ENCODE peak calls at places on chromosomes 1 and 21, in eight cellular contexts. One of them, this sample, is unnamed.
A peak's percentile ranks its signal among the peaks of the same experiment; 100 is the strongest.

GRCh38 chr21:45802425-45802824 is 158.9 kb downstream of the PCBP3 start:
- DNase-seq in activated CD8-positive, alpha-beta memory T cell treated with anti-CD3 and anti-CD28 coated beads for 4 hours: no peak
- DNase-seq in smooth muscle cell of the brain vasculature: no peak
- DNase-seq in HFFc6: no peak
- DNase-seq in stimulated activated naive CD8-positive, alpha-beta T cell treated with anti-CD3 and anti-CD28 coated beads, Interleukin-15, amount 100 ng/mL, for 72 hours: no peak
- DNase-seq in sigmoid colon: no peak
- DNase-seq in activated naive CD4-positive, alpha-beta T cell: no peak
- DNase-seq in epithelial cell of prostate: no peak
- DNase-seq in this sample: no peak

GRCh38 chr1:38129473-38129872 is 82.9 kb upstream of the POU3F1 start:
- DNase-seq in activated CD8-positive, alpha-beta memory T cell treated with anti-CD3 and anti-CD28 coated beads for 4 hours: no peak
- DNase-seq in smooth muscle cell of the brain vasculature: no peak
- DNase-seq in HFFc6: no peak
- DNase-seq in stimulated activated naive CD8-positive, alpha-beta T cell treated with anti-CD3 and anti-CD28 coated beads, Interleukin-15, amount 100 ng/mL, for 72 hours: no peak
- DNase-seq in sigmoid colon: peak; percentile 22
- DNase-seq in activated naive CD4-positive, alpha-beta T cell: no peak
- DNase-seq in epithelial cell of prostate: no peak
- DNase-seq in this sample: no peak

GRCh38 chr1:147377263-147378246 is 135.1 kb downstream of the CHD1L start:
- DNase-seq in activated CD8-positive, alpha-beta memory T cell treated with anti-CD3 and anti-CD28 coated beads for 4 hours: no peak
- DNase-seq in smooth muscle cell of the brain vasculature: no peak
- DNase-seq in HFFc6: no peak
- DNase-seq in stimulated activated naive CD8-positive, alpha-beta T cell treated with anti-CD3 and anti-CD28 coated beads, Interleukin-15, amount 100 ng/mL, for 72 hours: no peak
- DNase-seq in sigmoid colon: no peak
- DNase-seq in activated naive CD4-positive, alpha-beta T cell: no peak
- DNase-seq in epithelial cell of prostate: no peak
- DNase-seq in this sample: no peak

GRCh38 chr1:10916991-10917390 is 95.5 kb upstream of the TARDBP start:
- DNase-seq in activated CD8-positive, alpha-beta memory T cell treated with anti-CD3 and anti-CD28 coated beads for 4 hours: no peak
- DNase-seq in smooth muscle cell of the brain vasculature: no peak
- DNase-seq in HFFc6: no peak
- DNase-seq in stimulated activated naive CD8-positive, alpha-beta T cell treated with anti-CD3 and anti-CD28 coated beads, Interleukin-15, amount 100 ng/mL, for 72 hours: no peak
- DNase-seq in sigmoid colon: no peak
- DNase-seq in activated naive CD4-positive, alpha-beta T cell: no peak
- DNase-seq in epithelial cell of prostate: no peak
- DNase-seq in this sample: no peak

GRCh38 chr1:14220811-14221210 is 377.7 kb upstream of the KAZN start:
- DNase-seq in activated CD8-positive, alpha-beta memory T cell treated with anti-CD3 and anti-CD28 coated beads for 4 hours: no peak
- DNase-seq in smooth muscle cell of the brain vasculature: no peak
- DNase-seq in HFFc6: no peak
- DNase-seq in stimulated activated naive CD8-positive, alpha-beta T cell treated with anti-CD3 and anti-CD28 coated beads, Interleukin-15, amount 100 ng/mL, for 72 hours: no peak
- DNase-seq in sigmoid colon: no peak
- DNase-seq in activated naive CD4-positive, alpha-beta T cell: no peak
- DNase-seq in epithelial cell of prostate: no peak
- DNase-seq in this sample: no peak

GRCh38 chr21:39003982-39004775 is 179.1 kb downstream of the PSMG1 start:
- DNase-seq in activated CD8-positive, alpha-beta memory T cell treated with anti-CD3 and anti-CD28 coated beads for 4 hours: no peak
- DNase-seq in smooth muscle cell of the brain vasculature: no peak
- DNase-seq in HFFc6: peak; percentile 72
- DNase-seq in stimulated activated naive CD8-positive, alpha-beta T cell treated with anti-CD3 and anti-CD28 coated beads, Interleukin-15, amount 100 ng/mL, for 72 hours: no peak
- DNase-seq in sigmoid colon: no peak
- DNase-seq in activated naive CD4-positive, alpha-beta T cell: no peak
- DNase-seq in epithelial cell of prostate: no peak
- DNase-seq in this sample: peak; percentile 8

GRCh38 chr1:213564215-213564659 is 423.5 kb upstream of the PROX1 start:
- DNase-seq in activated CD8-positive, alpha-beta memory T cell treated with anti-CD3 and anti-CD28 coated beads for 4 hours: no peak
- DNase-seq in smooth muscle cell of the brain vasculature: no peak
- DNase-seq in HFFc6: no peak
- DNase-seq in stimulated activated naive CD8-positive, alpha-beta T cell treated with anti-CD3 and anti-CD28 coated beads, Interleukin-15, amount 100 ng/mL, for 72 hours: no peak
- DNase-seq in sigmoid colon: no peak
- DNase-seq in activated naive CD4-positive, alpha-beta T cell: no peak
- DNase-seq in epithelial cell of prostate: no peak
- DNase-seq in this sample: no peak

GRCh38 chr1:67575861-67576260 is 109.1 kb upstream of the GADD45A start:
- DNase-seq in activated CD8-positive, alpha-beta memory T cell treated with anti-CD3 and anti-CD28 coated beads for 4 hours: no peak
- DNase-seq in smooth muscle cell of the brain vasculature: peak; percentile 51
- DNase-seq in HFFc6: peak; percentile 76
- DNase-seq in stimulated activated naive CD8-positive, alpha-beta T cell treated with anti-CD3 and anti-CD28 coated beads, Interleukin-15, amount 100 ng/mL, for 72 hours: no peak
- DNase-seq in sigmoid colon: no peak
- DNase-seq in activated naive CD4-positive, alpha-beta T cell: no peak
- DNase-seq in epithelial cell of prostate: peak; percentile 100
- DNase-seq in this sample: no peak

GRCh38 chr21:24450119-24450518 is 1157.2 kb downstream of the MRPL39 start:
- DNase-seq in activated CD8-positive, alpha-beta memory T cell treated with anti-CD3 and anti-CD28 coated beads for 4 hours: no peak
- DNase-seq in smooth muscle cell of the brain vasculature: no peak
- DNase-seq in HFFc6: no peak
- DNase-seq in stimulated activated naive CD8-positive, alpha-beta T cell treated with anti-CD3 and anti-CD28 coated beads, Interleukin-15, amount 100 ng/mL, for 72 hours: no peak
- DNase-seq in sigmoid colon: no peak
- DNase-seq in activated naive CD4-positive, alpha-beta T cell: no peak
- DNase-seq in epithelial cell of prostate: no peak
- DNase-seq in this sample: no peak

GRCh38 chr1:26696645-26697440 is 1.0 kb downstream of the ARID1A start:
- DNase-seq in activated CD8-positive, alpha-beta memory T cell treated with anti-CD3 and anti-CD28 coated beads for 4 hours: peak; percentile 71
- DNase-seq in smooth muscle cell of the brain vasculature: no peak
- DNase-seq in HFFc6: no peak
- DNase-seq in stimulated activated naive CD8-positive, alpha-beta T cell treated with anti-CD3 and anti-CD28 coated beads, Interleukin-15, amount 100 ng/mL, for 72 hours: peak; percentile 87
- DNase-seq in sigmoid colon: peak; percentile 79
- DNase-seq in activated naive CD4-positive, alpha-beta T cell: peak; percentile 48
- DNase-seq in epithelial cell of prostate: no peak
- DNase-seq in this sample: no peak

GRCh38 chr1:204633665-204634064 is 51.9 kb downstream of the LRRN2 start:
- DNase-seq in activated CD8-positive, alpha-beta memory T cell treated with anti-CD3 and anti-CD28 coated beads for 4 hours: no peak
- DNase-seq in smooth muscle cell of the brain vasculature: no peak
- DNase-seq in HFFc6: no peak
- DNase-seq in stimulated activated naive CD8-positive, alpha-beta T cell treated with anti-CD3 and anti-CD28 coated beads, Interleukin-15, amount 100 ng/mL, for 72 hours: no peak
- DNase-seq in sigmoid colon: peak; percentile 87
- DNase-seq in activated naive CD4-positive, alpha-beta T cell: no peak
- DNase-seq in epithelial cell of prostate: no peak
- DNase-seq in this sample: no peak

GRCh38 chr1:165827199-165828102 is at the start of gene UCK2:
- DNase-seq in activated CD8-positive, alpha-beta memory T cell treated with anti-CD3 and anti-CD28 coated beads for 4 hours: peak; percentile 27
- DNase-seq in smooth muscle cell of the brain vasculature: peak; percentile 44
- DNase-seq in HFFc6: peak; percentile 78
- DNase-seq in stimulated activated naive CD8-positive, alpha-beta T cell treated with anti-CD3 and anti-CD28 coated beads, Interleukin-15, amount 100 ng/mL, for 72 hours: peak; percentile 72
- DNase-seq in sigmoid colon: peak; percentile 87
- DNase-seq in activated naive CD4-positive, alpha-beta T cell: no peak
- DNase-seq in epithelial cell of prostate: no peak
- DNase-seq in this sample: peak; percentile 66

GRCh38 chr1:92709738-92710137 is 75.2 kb downstream of the EVI5 start:
- DNase-seq in activated CD8-positive, alpha-beta memory T cell treated with anti-CD3 and anti-CD28 coated beads for 4 hours: no peak
- DNase-seq in smooth muscle cell of the brain vasculature: no peak
- DNase-seq in HFFc6: peak; percentile 65
- DNase-seq in stimulated activated naive CD8-positive, alpha-beta T cell treated with anti-CD3 and anti-CD28 coated beads, Interleukin-15, amount 100 ng/mL, for 72 hours: no peak
- DNase-seq in sigmoid colon: no peak
- DNase-seq in activated naive CD4-positive, alpha-beta T cell: no peak
- DNase-seq in epithelial cell of prostate: peak; percentile 31
- DNase-seq in this sample: peak; percentile 43